ENCODE peak calls at places on chromosome 12, in five cellular contexts. T, M, D, Q and A are unnamed samples.

GRCh38 chr12:47791874-47792273 is 18.8 kb downstream of the SLC48A1 start:
- DNase-seq in Q (no peak), T (no peak), M (no peak), D (no peak), A (no peak)

GRCh38 chr12:85872497-85873091 is 1.5 kb upstream of the NTS start:
- DNase-seq in M (no peak), D (no peak), Q (peak; percentile 50), T (peak; percentile 64), A (no peak)

GRCh38 chr12:128534906-128535305 is 267.9 kb downstream of the TMEM132C start:
- DNase-seq in M (no peak), D (no peak), Q (no peak), T (no peak), A (no peak)

GRCh38 chr12:130953783-130954543 is at the start of gene ADGRD1:
- DNase-seq in M (peak; percentile 81), D (peak; percentile 82), T (peak; percentile 3), Q (no peak), A (no peak)

GRCh38 chr12:88519802-88520435 is 60.4 kb downstream of the KITLG start:
- DNase-seq in D (no peak), Q (no peak), T (peak; percentile 41), M (no peak), A (no peak)

GRCh38 chr12:9674226-9674590 is 4.7 kb downstream of the CLEC2D start:
- DNase-seq in D (no peak), Q (no peak), T (no peak), M (no peak), A (no peak)

GRCh38 chr12:10722905-10723866 is at the start of gene YBX3:
- DNase-seq in Q (peak; percentile 66), D (peak; percentile 93), M (peak; percentile 87), T (peak; percentile 75), A (peak; percentile 88)

GRCh38 chr12:78799679-78800078 is 64.9 kb upstream of the SYT1 start:
- DNase-seq in M (no peak), D (no peak), T (no peak), Q (no peak), A (no peak)

GRCh38 chr12:79344855-79345840 is 345.6 kb downstream of the PAWR start:
- DNase-seq in T (peak; percentile 50), D (no peak), M (no peak), Q (peak; percentile 58), A (no peak)

GRCh38 chr12:12548713-12549112 is 13.9 kb downstream of the DUSP16 start:
- DNase-seq in D (no peak), Q (no peak), T (no peak), M (no peak), A (no peak)

GRCh38 chr12:66279127-66279712 is 23.1 kb upstream of the HELB start:
- DNase-seq in Q (peak; percentile 33), M (no peak), D (no peak), T (peak; percentile 22), A (no peak)

GRCh38 chr12:55068416-55069010 is 48.7 kb downstream of the NEUROD4 start:
- DNase-seq in T (peak; percentile 43), D (no peak), M (no peak), Q (peak; percentile 51), A (no peak)

GRCh38 chr12:28294300-28294699 is 104.0 kb downstream of the CCDC91 start:
- DNase-seq in T (no peak), M (no peak), Q (no peak), D (no peak), A (no peak)

GRCh38 chr12:46356655-46357437 is 15.7 kb downstream of the SLC38A2 start:
- DNase-seq in T (no peak), D (no peak), M (no peak), Q (no peak), A (no peak)

GRCh38 chr12:82182601-82183000 is 175.6 kb downstream of the CCDC59 start:
- DNase-seq in M (no peak), T (no peak), D (no peak), Q (no peak), A (no peak)

GRCh38 chr12:108457006-108457733 is 57.9 kb upstream of the FICD start:
- DNase-seq in M (no peak), T (peak; percentile 34), Q (peak; percentile 33), D (no peak), A (no peak)

GRCh38 chr12:97465012-97465345 is 2.4 kb downstream of the RMST start:
- DNase-seq in T (no peak), M (no peak), D (no peak), Q (no peak), A (no peak)

GRCh38 chr12:1204581-1205121 is 213.6 kb downstream of the ERC1 start:
- DNase-seq in T (no peak), D (no peak), M (no peak), Q (no peak), A (no peak)

GRCh38 chr12:42638697-42639096 is 49.2 kb upstream of the PRICKLE1 start:
- DNase-seq in M (no peak), D (no peak), Q (no peak), T (no peak), A (no peak)

GRCh38 chr12:30794591-30795409 is 40.0 kb upstream of the CAPRIN2 start:
- DNase-seq in T (peak; percentile 85), M (no peak), D (peak; percentile 25), Q (peak; percentile 94), A (no peak)

GRCh38 chr12:39239484-39240143 is 203.3 kb downstream of the KIF21A start:
- DNase-seq in M (no peak), Q (no peak), T (no peak), D (no peak), A (no peak)

GRCh38 chr12:106305376-106305775 is 2.8 kb downstream of the TCP11L2 start:
- DNase-seq in T (peak; percentile 32), Q (no peak), M (no peak), D (no peak), A (no peak)

GRCh38 chr12:106288510-106289195 is 13.9 kb upstream of the TCP11L2 start:
- DNase-seq in T (peak; percentile 97), Q (peak; percentile 76), M (no peak), D (no peak), A (no peak)

GRCh38 chr12:27652174-27652763 is 44.0 kb upstream of the REP15 start:
- DNase-seq in D (peak; percentile 46), M (no peak), T (peak; percentile 84), Q (peak; percentile 58), A (peak; percentile 36)

DNA sequence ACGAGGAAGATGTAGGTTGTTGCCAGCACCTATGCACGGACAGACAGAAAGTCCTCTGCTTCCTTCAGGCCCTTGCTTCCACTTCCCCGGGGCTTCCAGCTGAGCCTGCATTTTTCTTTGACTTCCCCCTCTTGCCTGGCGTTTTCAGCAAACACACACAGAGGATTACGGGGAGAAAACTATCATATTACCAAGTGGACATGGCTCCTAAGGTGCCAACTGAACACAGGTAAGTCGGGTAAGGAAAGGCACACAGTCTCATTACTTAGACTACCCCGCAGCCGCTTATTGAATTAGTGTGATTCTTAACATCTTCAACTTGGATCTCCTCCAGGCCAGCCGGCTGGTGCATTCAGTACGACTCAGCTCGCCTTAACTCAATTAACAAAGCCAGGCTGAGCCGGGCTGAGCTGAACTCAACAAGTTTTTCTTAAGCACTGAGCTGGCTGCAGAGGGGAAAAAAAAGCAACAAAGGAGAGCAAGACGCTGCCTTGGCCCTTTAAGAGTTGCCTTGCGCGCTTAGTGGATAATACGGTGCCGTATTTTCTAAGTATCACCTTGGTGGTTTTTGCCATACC is 19.2 kb upstream of the MAP1LC3B2 start:
- DNase-seq in M (peak; percentile 56), D (no peak), Q (no peak), T (peak; percentile 72), A (no peak)
- H3K4me1 ChIP-seq in M (peaks cover 18% of the 10 kb centered on the region), D (no peaks in the 10 kb centered on the region), Q (peaks cover 54% of the 10 kb centered on the region), T (peaks cover 11% of the 10 kb centered on the region), A (peaks cover 6% of the 10 kb centered on the region)

GRCh38 chr12:57126561-57126960 is 1.7 kb upstream of the LRP1 start:
- DNase-seq in D (no peak), T (no peak), Q (no peak), M (no peak), A (no peak)
- H3K27ac ChIP-seq in D (peak overlapping the region; percentile 95), T (no peak overlapping the region), Q (peak overlapping the region; percentile 79), M (peak overlapping the region; percentile 96), A (peak overlapping the region; percentile 97)

DNA sequence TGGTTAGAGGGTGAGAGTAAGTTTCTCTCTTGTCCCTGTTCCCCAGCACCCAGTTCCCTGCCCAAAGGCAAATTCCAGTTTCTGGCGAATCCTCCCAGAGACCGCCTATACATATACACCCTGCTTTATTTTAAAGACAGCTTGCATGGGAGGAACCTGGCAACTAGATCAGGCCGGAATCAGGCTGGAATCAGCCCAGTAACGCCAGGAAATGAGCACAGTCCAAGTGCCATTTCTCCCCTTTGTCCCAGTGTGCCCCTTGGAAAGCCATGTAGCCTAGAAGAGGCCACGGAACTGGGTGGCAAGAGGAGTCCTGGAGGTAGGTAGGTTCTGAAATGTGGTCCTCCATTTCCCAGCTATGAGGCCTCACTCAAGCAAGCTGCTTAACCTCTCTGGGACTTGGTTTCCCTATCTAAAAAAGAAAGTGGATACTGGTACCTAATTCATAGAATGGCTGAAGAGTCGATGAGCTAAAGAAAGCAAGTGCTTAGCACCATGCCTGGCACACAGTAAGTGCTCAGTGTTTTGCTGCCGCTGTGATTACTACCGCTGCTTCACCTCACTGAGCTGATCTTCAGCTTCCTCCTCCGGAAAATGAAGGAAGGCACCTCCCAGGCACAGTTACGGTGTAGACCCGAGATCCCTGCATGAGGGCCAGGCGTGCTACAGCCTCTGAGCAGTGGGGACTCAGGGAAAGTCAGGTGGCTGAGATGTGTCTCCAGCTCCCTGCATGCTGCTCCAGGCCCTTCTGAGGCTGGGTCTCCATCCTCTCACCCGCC is 36.4 kb downstream of the PITPNM2 start:
- DNase-seq in M (no peak), T (no peak), D (no peak), Q (no peak), A (no peak)
- H3K4me1 ChIP-seq in M (peaks cover 5% of the 10 kb centered on the region), T (peaks cover 30% of the 10 kb centered on the region), D (peaks cover 12% of the 10 kb centered on the region), Q (no peaks in the 10 kb centered on the region), A (no peaks in the 10 kb centered on the region)

GRCh38 chr12:25692115-25693035 is 139.3 kb upstream of the LMNTD1 start:
- DNase-seq in D (no peak), T (no peak), M (no peak), Q (no peak), A (no peak)

GRCh38 chr12:25691865-25692114 is 138.7 kb upstream of the LMNTD1 start:
- DNase-seq in T (no peak), M (no peak), D (no peak), Q (no peak), A (no peak)

GRCh38 chr12:25686351-25686750 is 133.3 kb upstream of the LMNTD1 start:
- DNase-seq in Q (no peak), T (no peak), M (no peak), D (no peak), A (no peak)

GRCh38 chr12:25690996-25691864 is 138.1 kb upstream of the LMNTD1 start:
- DNase-seq in M (no peak), T (no peak), D (no peak), Q (no peak), A (no peak)

GRCh38 chr12:25689996-25690501 is 137.0 kb upstream of the LMNTD1 start:
- DNase-seq in Q (no peak), T (no peak), M (no peak), D (no peak), A (peak; percentile 54)
- H3K27ac ChIP-seq in Q (no peak overlapping the region), T (no peak overlapping the region), M (no peak overlapping the region), D (no peak overlapping the region), A (no peak overlapping the region)

GRCh38 chr12:4156317-4156716 is 117.2 kb upstream of the CCND2 start:
- DNase-seq in Q (no peak), D (no peak), M (no peak), T (no peak), A (no peak)
- H3K4me1 ChIP-seq in Q (no peaks in the 10 kb centered on the region), D (no peaks in the 10 kb centered on the region), M (no peaks in the 10 kb centered on the region), T (no peaks in the 10 kb centered on the region), A (no peaks in the 10 kb centered on the region)

GRCh38 chr12:114275937-114276785 is 129.8 kb downstream of the TBX5 start:
- DNase-seq in M (no peak), Q (no peak), T (peak; percentile 12), D (no peak), A (no peak)
- H3K27ac ChIP-seq in M (no peak overlapping the region), Q (no peak overlapping the region), T (no peak overlapping the region), D (no peak overlapping the region), A (no peak overlapping the region)